ENCODE peak calls at places on chromosomes 3 and 15, in nine cellular contexts. M, O, I, C, V, H, Q, U and A are unnamed samples.

GRCh38 chr3:12165909-12166308 is 7.2 kb upstream of the TIMP4 start:
- DNase-seq in M (no peak), O (no peak), I (no peak), C (no peak), V (no peak), H (no peak), Q (no peak), U (no peak), A (no peak)

GRCh38 chr3:131801566-131801965 is 233.2 kb downstream of the CPNE4 start:
- DNase-seq in M (no peak), O (no peak), I (no peak), C (no peak), V (no peak), H (no peak), Q (no peak), U (no peak), A (no peak)

GRCh38 chr3:171620825-171621434 is 160.7 kb upstream of the TNIK start:
- DNase-seq in M (no peak), O (no peak), I (no peak), C (peak), V (no peak), H (peak), Q (no peak), U (no peak), A (peak)

GRCh38 chr3:147618636-147619035 is 209.5 kb downstream of the ZIC1 start:
- DNase-seq in M (no peak), O (no peak), I (no peak), C (peak), V (no peak), H (no peak), Q (no peak), U (no peak), A (no peak)

GRCh38 chr3:105414841-105415240 is 48.1 kb downstream of the ALCAM start:
- DNase-seq in M (no peak), O (no peak), I (no peak), C (peak), V (no peak), H (peak), Q (no peak), U (no peak), A (no peak)

GRCh38 chr3:113228969-113229368 is 17.6 kb downstream of the BOC start:
- DNase-seq in M (peak), O (no peak), I (no peak), C (no peak), V (no peak), H (no peak), Q (peak), U (no peak), A (no peak)

GRCh38 chr3:25572919-25573385 is 91.8 kb downstream of the TOP2B start:
- DNase-seq in M (no peak), O (no peak), I (no peak), C (peak), V (no peak), H (peak), Q (no peak), U (no peak), A (peak)

GRCh38 chr3:170429050-170429449 is 10.4 kb downstream of the CLDN11 start:
- DNase-seq in M (no peak), O (no peak), I (no peak), C (peak), V (no peak), H (no peak), Q (no peak), U (no peak), A (peak)

GRCh38 chr3:115325539-115325938 is 178.5 kb upstream of the ZBTB20 start:
- DNase-seq in M (peak), O (no peak), I (peak), C (peak), V (no peak), H (peak), Q (peak), U (peak), A (peak)

GRCh38 chr15:67407709-67408257 is 113.1 kb upstream of the C15orf61 start:
- DNase-seq in M (no peak), O (no peak), I (no peak), C (no peak), V (no peak), H (no peak), Q (no peak), U (no peak), A (no peak)

GRCh38 chr15:43776718-43777292 is at the start of gene ELL3:
- DNase-seq in M (peak), O (peak), I (no peak), C (peak), V (peak), H (peak), Q (peak), U (peak), A (peak)

GRCh38 chr3:14534379-14535191 is 5.6 kb downstream of the GRIP2 start:
- DNase-seq in M (peak), O (no peak), I (no peak), C (no peak), V (no peak), H (no peak), Q (peak), U (peak), A (no peak)

GRCh38 chr3:122936986-122937385 is 90.6 kb downstream of the SEMA5B start:
- DNase-seq in M (no peak), O (no peak), I (no peak), C (no peak), V (no peak), H (no peak), Q (no peak), U (no peak), A (no peak)

GRCh38 chr3:124628865-124629264 is 101.4 kb upstream of the UMPS start:
- DNase-seq in M (no peak), O (no peak), I (no peak), C (no peak), V (no peak), H (no peak), Q (no peak), U (no peak), A (no peak)

GRCh38 chr3:8445861-8446260 is 55.8 kb upstream of the LMCD1 start:
- DNase-seq in M (no peak), O (no peak), I (peak), C (peak), V (no peak), H (peak), Q (no peak), U (no peak), A (peak)

GRCh38 chr3:161070980-161071663 is 34.0 kb downstream of the B3GALNT1 start:
- DNase-seq in M (no peak), O (no peak), I (no peak), C (no peak), V (no peak), H (no peak), Q (no peak), U (no peak), A (no peak)

GRCh38 chr3:64686446-64686908 is 1.3 kb downstream of the ADAMTS9 start:
- DNase-seq in M (no peak), O (no peak), I (no peak), C (no peak), V (no peak), H (peak), Q (peak), U (no peak), A (peak)

GRCh38 chr3:133489466-133490085 is 83.9 kb upstream of the CDV3 start:
- DNase-seq in M (peak), O (no peak), I (no peak), C (peak), V (no peak), H (peak), Q (peak), U (peak), A (peak)

GRCh38 chr3:4807381-4808280 is 171.6 kb upstream of the BHLHE40 start:
- DNase-seq in M (no peak), O (no peak), I (no peak), C (no peak), V (no peak), H (no peak), Q (no peak), U (no peak), A (no peak)